ENCODE peak calls at places on chromosomes 16 and 17, in four cellular contexts. Q is K562, U is GM12878, P is HepG2. L is an unnamed sample.

GRCh38 chr17:81254955-81255717 is 16.0 kb downstream of the NDUFAF8 start:
- DNase-seq in P (peak; percentile 45), Q (peak; percentile 52), U (no peak), L (peak; percentile 74)

GRCh38 chr16:67719778-67720144 is 645 bp upstream of the GFOD2 start:
- DNase-seq in Q (peak; percentile 72), P (peak; percentile 48), U (no peak), L (peak; percentile 21)

GRCh38 chr16:79664407-79664806 is 63.9 kb upstream of the MAF start:
- DNase-seq in U (no peak), Q (no peak), P (no peak), L (no peak)

GRCh38 chr17:16351831-16352230 is 1.4 kb downstream of the CENPV start:
- DNase-seq in U (no peak), P (no peak), Q (no peak), L (no peak)

GRCh38 chr17:9225305-9226101 is 204.2 kb downstream of the NTN1 start:
- DNase-seq in P (no peak), Q (no peak), U (no peak), L (no peak)

GRCh38 chr17:63358956-63359355 is 87.2 kb downstream of the CYB561 start:
- DNase-seq in Q (no peak), U (no peak), P (no peak), L (no peak)

GRCh38 chr17:39943702-39944392 is 16.3 kb downstream of the LRRC3C start:
- DNase-seq in U (no peak), P (no peak), Q (no peak), L (no peak)

GRCh38 chr17:58189436-58190146 is 2.9 kb upstream of the EPX start:
- DNase-seq in Q (peak; percentile 43), P (no peak), U (no peak), L (peak; percentile 71)

GRCh38 chr17:4185656-4186055 is 42.7 kb downstream of the CYB5D2 start:
- DNase-seq in U (no peak), P (no peak), Q (no peak), L (no peak)

GRCh38 chr17:39813631-39814030 is 50.5 kb downstream of the IKZF3 start:
- DNase-seq in U (no peak), Q (no peak), P (no peak), L (no peak)

GRCh38 chr16:2904100-2904921 is 7.4 kb upstream of the FLYWCH1 start:
- DNase-seq in P (peak; percentile 73), U (no peak), Q (peak; percentile 93), L (peak; percentile 93)

GRCh38 chr17:11336290-11336995 is 95.4 kb downstream of the SHISA6 start:
- DNase-seq in Q (no peak), U (no peak), P (no peak), L (no peak)

GRCh38 chr16:30777591-30778297 is 9.3 kb downstream of the ZNF629 start:
- DNase-seq in U (no peak), P (no peak), Q (no peak), L (no peak)

GRCh38 chr16:2090819-2091721 is 43.3 kb downstream of the TSC2 start:
- DNase-seq in U (no peak), Q (no peak), P (no peak), L (peak; percentile 66)

GRCh38 chr17:43648916-43649315 is 12.8 kb downstream of the MEOX1 start:
- DNase-seq in Q (no peak), U (no peak), P (no peak), L (no peak)

GRCh38 chr16:608019-608418 is 18.2 kb downstream of the RAB40C start:
- DNase-seq in P (no peak), Q (no peak), U (no peak), L (no peak)

GRCh38 chr16:64276646-64277045 is 845.2 kb downstream of the CDH11 start:
- DNase-seq in U (no peak), P (no peak), Q (no peak), L (no peak)

GRCh38 chr16:66705790-66706505 is 9.4 kb upstream of the CMTM4 start:
- DNase-seq in P (no peak), U (no peak), Q (no peak), L (no peak)
- TF ChIP-seq CHD4 in P (no peak), U (no peak), Q (no peak), L (no peak)

GRCh38 chr17:83203073-83203471 is 123.7 kb downstream of the METRNL start:
- DNase-seq in U (no peak), Q (no peak), P (peak; percentile 72), L (no peak)

GRCh38 chr17:83200746-83201145 is 121.3 kb downstream of the METRNL start:
- DNase-seq in Q (no peak), U (no peak), P (no peak), L (no peak)

GRCh38 chr17:83200231-83200699 is 120.9 kb downstream of the METRNL start:
- DNase-seq in P (no peak), U (no peak), Q (no peak), L (no peak)

GRCh38 chr17:83202002-83203000 is 122.9 kb downstream of the METRNL start:
- DNase-seq in Q (no peak), U (no peak), P (no peak), L (no peak)

DNA sequence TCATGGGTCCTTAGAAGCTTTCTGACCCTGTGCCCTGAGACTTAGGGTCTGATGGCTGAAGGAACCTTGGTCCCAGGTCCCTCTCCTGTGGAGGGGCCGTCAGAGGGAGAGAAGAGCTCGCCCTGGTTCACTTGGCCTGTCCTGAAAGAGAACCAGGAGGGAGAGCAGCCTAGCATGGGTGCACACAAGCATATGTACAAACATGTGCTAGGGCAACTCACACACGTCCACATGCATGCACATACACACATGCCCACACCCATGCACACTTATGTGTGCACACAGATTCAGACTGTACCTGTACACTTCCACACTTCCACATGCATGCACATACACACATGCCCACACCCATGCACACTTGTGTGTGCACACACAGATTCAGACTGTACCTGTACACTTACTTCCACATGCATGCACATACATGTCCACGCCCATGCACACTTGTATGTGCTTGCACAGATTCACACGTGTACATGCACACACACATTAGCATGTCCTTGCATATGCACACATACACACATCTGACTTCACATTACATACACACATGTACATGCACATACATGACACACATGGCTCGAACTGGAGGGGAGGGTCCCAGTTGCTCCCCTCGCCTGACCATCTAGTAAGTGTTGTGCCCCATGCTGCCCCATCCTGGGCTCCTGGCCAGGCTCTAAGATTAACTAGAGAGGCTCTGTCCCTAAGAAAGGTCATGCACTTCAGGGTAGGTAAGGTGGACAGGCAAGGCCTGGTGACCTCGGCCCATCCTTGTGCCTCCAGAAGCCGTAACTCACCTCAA is 122.0 kb downstream of the METRNL start:
- DNase-seq in Q (no peak), P (no peak), U (no peak), L (no peak)
- TF ChIP-seq CHD4 in Q (no peak), P (no peak), U (no peak), L (no peak)

GRCh38 chr17:30340957-30341356 is 7.1 kb upstream of the TMIGD1 start:
- DNase-seq in Q (no peak), U (no peak), P (no peak), L (no peak)

GRCh38 chr17:30334421-30334820 is 564 bp upstream of the TMIGD1 start:
- DNase-seq in U (no peak), Q (no peak), P (no peak), L (no peak)

GRCh38 chr17:30337393-30337999 is 3.6 kb upstream of the TMIGD1 start:
- DNase-seq in P (peak; percentile 90), U (no peak), Q (no peak), L (no peak)

GRCh38 chr17:30333503-30334240 is at the start of gene TMIGD1:
- DNase-seq in Q (no peak), U (no peak), P (no peak), L (no peak)

GRCh38 chr17:30336369-30337171 is 2.7 kb upstream of the TMIGD1 start:
- DNase-seq in Q (peak; percentile 84), P (peak; percentile 95), U (no peak), L (peak; percentile 88)
- TF ChIP-seq CHD4 in Q (no peak), P (peak; percentile 81), U (no peak), L (no peak)

DNA sequence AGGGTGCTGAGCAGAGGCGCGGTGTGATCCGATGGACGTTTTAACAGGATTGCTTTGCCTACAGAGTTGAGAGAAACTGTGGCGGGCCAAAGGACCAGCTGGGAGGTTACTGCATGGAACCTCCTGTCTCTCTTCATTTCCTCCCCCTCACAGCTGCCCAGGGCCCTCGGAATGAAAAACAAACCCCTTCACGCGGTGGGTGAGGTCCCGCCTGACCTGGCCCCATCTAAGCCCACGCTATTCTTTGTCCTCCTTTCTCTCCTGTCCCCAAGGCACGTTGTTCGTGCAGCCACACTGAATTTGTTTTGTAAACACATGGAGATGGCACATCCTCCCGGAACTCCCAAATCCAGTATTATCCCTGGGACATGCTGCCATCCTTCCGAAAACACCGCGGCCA is 302.2 kb downstream of the ABCC12 start:
- DNase-seq in U (no peak), P (no peak), Q (no peak), L (no peak)
- TF ChIP-seq CHD4 in U (no peak), P (no peak), Q (no peak), L (no peak)

GRCh38 chr17:31003225-31003866 is 32.5 kb downstream of the RNF135 start:
- DNase-seq in Q (no peak), P (no peak), U (no peak), L (no peak)

GRCh38 chr17:31004160-31004559 is 33.3 kb downstream of the RNF135 start:
- DNase-seq in U (no peak), Q (no peak), P (no peak), L (no peak)

GRCh38 chr17:31013844-31014243 is 43.0 kb downstream of the RNF135 start:
- DNase-seq in P (no peak), Q (no peak), U (no peak), L (no peak)

GRCh38 chr17:31007695-31008373 is 37.0 kb downstream of the RNF135 start:
- DNase-seq in P (no peak), U (no peak), Q (no peak), L (no peak)

DNA sequence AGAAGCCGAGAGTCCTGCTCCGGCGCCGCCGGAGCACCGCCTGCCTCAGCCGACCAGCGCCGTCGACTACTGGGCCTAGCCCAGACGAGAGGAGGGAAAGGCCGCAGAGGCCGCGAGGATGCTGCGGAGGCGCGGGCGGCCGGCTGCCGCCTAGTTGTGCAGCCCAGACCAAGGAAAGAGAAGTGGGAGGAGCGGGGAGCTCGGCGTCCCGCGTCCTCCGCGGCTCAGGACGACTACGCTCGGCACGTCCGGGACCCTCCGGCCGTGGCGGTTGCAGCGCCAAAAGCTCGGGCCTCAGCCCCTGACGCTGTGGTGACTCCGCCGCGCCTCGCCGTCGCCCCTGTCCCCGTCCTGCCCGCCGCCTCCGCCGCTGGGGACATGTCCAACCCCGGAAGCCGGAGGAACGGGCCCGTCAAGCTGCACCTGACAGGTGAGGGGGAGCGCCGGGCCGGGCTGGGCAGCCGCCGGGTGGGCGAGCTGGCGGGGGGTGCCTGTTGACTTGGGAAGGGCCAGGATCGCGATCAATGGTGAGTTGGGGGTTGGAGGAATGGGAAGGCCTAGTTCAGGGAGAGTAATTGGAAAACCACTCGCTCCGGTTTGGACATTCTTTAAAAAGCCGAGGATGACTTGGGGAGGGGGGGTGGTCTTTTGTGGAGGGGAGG is 37.7 kb downstream of the RNF135 start:
- DNase-seq in Q (no peak), P (no peak), U (no peak), L (no peak)
- TF ChIP-seq CHD4 in Q (no peak), P (no peak), U (no peak), L (no peak)

L was measured in A549.